ENCODE peak calls at places on chromosomes 3 and 15, in nine cellular contexts. H, G, W, Z, K, X, B, L and C are unnamed samples.

GRCh38 chr3:86814918-86815655 is 175.9 kb downstream of the VGLL3 start:
- DNase-seq in H (no peak), G (no peak), W (no peak), Z (no peak), K (no peak), X (no peak), B (peak), L (no peak), C (no peak)

GRCh38 chr15:50241684-50242450 is 23.7 kb downstream of the HDC start:
- DNase-seq in H (no peak), G (no peak), W (no peak), Z (no peak), K (no peak), X (no peak), B (peak), L (no peak), C (no peak)

GRCh38 chr15:90610220-90610619 is 80.5 kb downstream of the CRTC3 start:
- DNase-seq in H (no peak), G (no peak), W (no peak), Z (no peak), K (no peak), X (no peak), B (peak), L (no peak), C (no peak)

GRCh38 chr15:87689716-87690115 is 566.8 kb downstream of the NTRK3 start:
- DNase-seq in H (no peak), G (no peak), W (no peak), Z (no peak), K (no peak), X (no peak), B (no peak), L (no peak), C (no peak)

GRCh38 chr3:11452988-11453847 is 181.0 kb downstream of the ATG7 start:
- DNase-seq in H (no peak), G (no peak), W (no peak), Z (no peak), K (no peak), X (peak), B (peak), L (peak), C (no peak)

GRCh38 chr3:26484140-26484539 is 138.4 kb upstream of the LRRC3B start:
- DNase-seq in H (no peak), G (no peak), W (no peak), Z (no peak), K (no peak), X (no peak), B (no peak), L (peak), C (no peak)

GRCh38 chr3:142354076-142354475 is 93.8 kb downstream of the XRN1 start:
- DNase-seq in H (no peak), G (no peak), W (no peak), Z (no peak), K (no peak), X (no peak), B (no peak), L (no peak), C (no peak)

GRCh38 chr3:72597756-72598195 is 250.5 kb downstream of the SHQ1 start:
- DNase-seq in H (no peak), G (no peak), W (no peak), Z (no peak), K (no peak), X (no peak), B (peak), L (no peak), C (peak)

GRCh38 chr15:100180921-100181320 is 160.9 kb downstream of the ADAMTS17 start:
- DNase-seq in H (no peak), G (no peak), W (peak), Z (no peak), K (no peak), X (no peak), B (no peak), L (no peak), C (no peak)